ENCODE peak calls at places on chromosomes 12 and 14, in six cellular contexts. S is fibroblast of pulmonary artery, C is lower leg skin, L is glutamatergic neuron, J is AG10803, Q is Calu3. P is an unnamed sample.

GRCh38 chr12:68789144-68789878 is 18.7 kb upstream of the MDM2 start:
- DNase-seq in C (peak; percentile 49), L (no peak), J (no peak), S (no peak), Q (no peak), P (no peak)

GRCh38 chr14:67436006-67436866 is 24.3 kb upstream of the PLEK2 start:
- DNase-seq in Q (no peak), C (no peak), J (no peak), L (no peak), S (no peak), P (no peak)

GRCh38 chr14:98136019-98136418 is 1136.0 kb downstream of the BCL11B start:
- DNase-seq in C (no peak), L (no peak), Q (no peak), J (no peak), S (no peak), P (no peak)

GRCh38 chr14:36619853-36620252 is 37.4 kb upstream of the NKX2-8 start:
- DNase-seq in S (no peak), L (no peak), C (no peak), Q (no peak), J (no peak), P (no peak)

GRCh38 chr14:95538801-95539509 is 4.1 kb downstream of the GLRX5 start:
- DNase-seq in L (no peak), Q (no peak), S (no peak), J (no peak), C (no peak), P (no peak)

GRCh38 chr14:71665157-71665556 is 267.1 kb upstream of the RGS6 start:
- DNase-seq in C (no peak), L (no peak), J (peak; percentile 82), S (peak; percentile 80), Q (no peak), P (peak; percentile 44)

GRCh38 chr12:10617868-10618267 is 4.5 kb upstream of the MAGOHB start:
- DNase-seq in C (no peak), S (no peak), J (peak; percentile 56), Q (no peak), L (no peak), P (no peak)

GRCh38 chr12:72493390-72493789 is 221.2 kb downstream of the TRHDE start:
- DNase-seq in Q (no peak), L (no peak), C (no peak), S (peak; percentile 42), J (no peak), P (no peak)

GRCh38 chr14:54348923-54349615 is 47.7 kb upstream of the CDKN3 start:
- DNase-seq in L (no peak), J (peak; percentile 77), Q (no peak), S (peak; percentile 58), C (no peak), P (no peak)

GRCh38 chr12:10584415-10584814 is 29.0 kb downstream of the MAGOHB start:
- DNase-seq in S (peak; percentile 24), C (no peak), L (no peak), J (peak; percentile 4), Q (no peak), P (no peak)

GRCh38 chr14:90439874-90440442 is 43.1 kb downstream of the CALM1 start:
- DNase-seq in L (no peak), J (no peak), C (no peak), Q (no peak), S (no peak), P (no peak)

GRCh38 chr14:31962920-31963319 is 114.2 kb upstream of the ARHGAP5 start:
- DNase-seq in L (no peak), C (no peak), S (no peak), J (no peak), Q (no peak), P (no peak)

GRCh38 chr12:124786065-124786964 is 77.3 kb downstream of the SCARB1 start:
- DNase-seq in Q (no peak), S (peak; percentile 92), L (peak; percentile 77), J (peak; percentile 89), C (peak; percentile 90), P (no peak)

GRCh38 chr14:100122481-100123215 is 36.8 kb downstream of the DEGS2 start:
- DNase-seq in J (no peak), Q (no peak), C (no peak), L (no peak), S (no peak), P (no peak)

GRCh38 chr12:67543371-67543770 is 105.2 kb upstream of the DYRK2 start:
- DNase-seq in L (no peak), C (no peak), S (no peak), Q (no peak), J (no peak), P (no peak)

GRCh38 chr12:82325540-82326336 is 32.4 kb downstream of the CCDC59 start:
- DNase-seq in S (no peak), Q (no peak), L (no peak), J (no peak), C (no peak), P (no peak)
- TF ChIP-seq CTCF in S (no peak), Q (no peak), L (no peak), J (no peak), C (no peak), P (no peak)

GRCh38 chr12:109735825-109736551 is 22.4 kb downstream of the FAM222A start:
- DNase-seq in S (no peak), Q (no peak), L (peak; percentile 9), J (no peak), C (peak; percentile 64), P (no peak)

GRCh38 chr12:109736552-109737108 is 23.0 kb downstream of the FAM222A start:
- DNase-seq in L (peak; percentile 67), Q (peak; percentile 38), C (peak; percentile 79), S (peak; percentile 70), J (peak; percentile 18), P (no peak)

GRCh38 chr12:109738209-109738608 is 24.6 kb downstream of the FAM222A start:
- DNase-seq in S (no peak), L (peak; percentile 8), C (no peak), J (no peak), Q (no peak), P (no peak)

GRCh38 chr12:109737631-109738030 is 24.0 kb downstream of the FAM222A start:
- DNase-seq in C (peak; percentile 18), S (no peak), Q (peak; percentile 54), J (no peak), L (peak; percentile 35), P (no peak)

DNA sequence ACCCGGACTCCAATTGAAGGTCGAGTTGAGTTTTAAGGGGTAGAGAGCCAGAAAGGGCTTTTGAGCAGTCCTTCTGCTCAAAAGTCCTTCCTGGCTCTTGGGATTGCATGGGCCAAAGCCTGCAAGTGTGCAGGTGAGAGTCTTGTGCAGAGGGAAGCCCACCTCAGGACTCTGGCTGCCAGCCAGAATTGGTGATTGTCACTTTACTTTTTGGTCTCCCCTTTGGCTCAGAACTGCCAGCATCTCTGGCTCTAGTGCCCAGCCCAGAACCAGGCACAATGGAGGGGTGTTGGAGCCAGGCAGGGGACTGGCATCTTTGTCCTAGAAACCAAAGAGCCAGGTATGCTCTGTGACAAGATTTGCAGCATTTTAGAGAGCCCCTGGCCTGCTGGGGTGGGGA is 23.5 kb downstream of the FAM222A start:
- DNase-seq in Q (no peak), C (peak; percentile 40), J (no peak), S (no peak), L (peak; percentile 11), P (no peak)
- TF ChIP-seq CTCF in Q (no peak), C (no peak), J (no peak), S (no peak), L (no peak), P (no peak)

GRCh38 chr14:77067632-77068514 is 30.2 kb upstream of the CIPC start:
- DNase-seq in J (peak; percentile 59), C (peak; percentile 94), S (peak; percentile 74), L (peak; percentile 82), Q (peak; percentile 84), P (peak; percentile 74)

GRCh38 chr14:77069551-77069950 is 28.5 kb upstream of the CIPC start:
- DNase-seq in L (no peak), Q (no peak), J (no peak), S (no peak), C (no peak), P (no peak)

GRCh38 chr14:77065851-77066554 is 32.1 kb upstream of the CIPC start:
- DNase-seq in S (no peak), Q (no peak), C (no peak), J (no peak), L (no peak), P (no peak)

GRCh38 chr14:77066555-77067172 is 31.4 kb upstream of the CIPC start:
- DNase-seq in L (no peak), S (peak; percentile 55), C (no peak), Q (no peak), J (no peak), P (no peak)

GRCh38 chr14:77068515-77069200 is 29.4 kb upstream of the CIPC start:
- DNase-seq in J (no peak), C (no peak), S (no peak), L (no peak), Q (no peak), P (no peak)
- TF ChIP-seq CTCF in J (no peak), C (no peak), S (no peak), L (no peak), Q (no peak), P (no peak)

GRCh38 chr14:104451474-104451873 is 128.1 kb upstream of the C14orf180 start:
- DNase-seq in C (peak; percentile 53), L (no peak), J (no peak), S (no peak), Q (no peak), P (no peak)
- TF ChIP-seq CTCF in C (no peak), L (no peak), J (no peak), S (no peak), Q (no peak), P (no peak)

DNA sequence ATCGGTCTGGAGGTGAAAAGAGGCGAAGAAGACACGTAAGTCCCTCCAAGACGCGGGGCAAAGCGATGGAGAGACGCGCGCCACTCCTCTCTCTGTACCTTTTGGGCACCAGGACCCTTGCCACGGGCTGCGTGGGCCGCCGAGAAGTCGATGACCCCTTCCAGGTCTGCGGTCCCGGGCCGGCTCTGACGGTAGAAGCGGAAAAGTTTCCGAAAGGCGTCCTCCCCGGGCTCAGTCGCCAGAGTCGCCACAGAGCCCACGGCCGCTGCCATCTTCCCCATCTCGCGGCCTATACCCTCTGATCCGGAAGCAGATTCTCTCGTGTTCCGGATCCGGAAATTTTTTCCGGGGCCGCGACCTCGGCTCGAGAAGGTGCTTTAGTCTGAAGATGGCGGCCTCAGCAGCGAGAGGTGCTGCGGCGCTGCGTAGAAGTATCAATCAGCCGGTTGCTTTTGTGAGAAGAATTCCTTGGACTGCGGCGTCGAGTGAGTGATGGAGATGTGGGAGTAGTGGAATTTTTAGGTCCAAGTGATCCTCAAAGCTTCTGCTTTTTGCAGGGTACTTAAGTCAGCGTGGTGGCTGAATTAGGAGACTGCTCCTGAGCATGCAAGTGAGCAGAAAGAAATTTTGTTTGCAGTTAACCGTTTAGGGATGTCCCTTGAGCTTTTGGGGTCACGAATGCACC is at the start of the genes ALKBH1 and SLIRP:
- DNase-seq in Q (peak; percentile 85), S (peak; percentile 78), L (peak; percentile 88), J (peak; percentile 74), C (peak; percentile 97), P (peak; percentile 91)
- TF ChIP-seq CTCF in Q (no peak), S (no peak), L (no peak), J (no peak), C (no peak), P (no peak)

GRCh38 chr12:82505150-82505549 is 146.8 kb downstream of the METTL25 start:
- DNase-seq in C (no peak), J (no peak), Q (no peak), S (no peak), L (no peak), P (no peak)

GRCh38 chr12:82504411-82504810 is 146.1 kb downstream of the METTL25 start:
- DNase-seq in S (peak; percentile 13), J (no peak), Q (no peak), L (no peak), C (no peak), P (no peak)

GRCh38 chr12:82507656-82508055 is 149.3 kb downstream of the METTL25 start:
- DNase-seq in C (no peak), L (no peak), S (no peak), J (no peak), Q (no peak), P (no peak)

GRCh38 chr12:82510386-82510785 is 152.1 kb downstream of the METTL25 start:
- DNase-seq in C (no peak), S (no peak), L (no peak), J (no peak), Q (no peak), P (no peak)
- TF ChIP-seq CTCF in C (no peak), S (no peak), L (no peak), J (no peak), Q (no peak), P (no peak)

P was measured in MCF 10A.